ENCODE peak calls at places on chromosomes 2 and 18, in five cellular contexts. E is kidney epithelial cell, B is cardiac fibroblast, V is epithelial cell of esophagus, K is Calu3. Z is an unnamed sample.
A peak's percentile ranks its signal among the peaks of the same experiment; 100 is the strongest.

GRCh38 chr2:53497020-53497419 is 270.6 kb upstream of the CHAC2 start:
- DNase-seq in K (no peak), V (no peak), B (no peak), E (no peak), Z (no peak)

GRCh38 chr2:226687641-226688253 is 111.9 kb downstream of the IRS1 start:
- DNase-seq in E (no peak), K (no peak), B (peak; percentile 43), V (no peak), Z (no peak)

GRCh38 chr2:65039640-65040039 is 16.6 kb upstream of the CEP68 start:
- DNase-seq in E (no peak), B (no peak), K (no peak), V (no peak), Z (no peak)

GRCh38 chr2:159075726-159076125 is 107.3 kb downstream of the TANC1 start:
- DNase-seq in E (no peak), B (peak; percentile 66), V (no peak), K (no peak), Z (no peak)

GRCh38 chr2:6963727-6964126 is 46.5 kb downstream of the RNF144A start:
- DNase-seq in K (no peak), E (no peak), V (no peak), B (no peak), Z (no peak)

GRCh38 chr2:46559257-46559656 is 79.9 kb downstream of the TMEM247 start:
- DNase-seq in E (no peak), V (no peak), K (no peak), B (no peak), Z (no peak)

GRCh38 chr18:12637901-12638633 is 19.8 kb downstream of the SPIRE1 start:
- DNase-seq in E (no peak), B (peak; percentile 84), V (peak; percentile 79), K (no peak), Z (no peak)

GRCh38 chr2:176999331-176999730 is 213.3 kb upstream of the HNRNPA3 start:
- DNase-seq in B (peak; percentile 70), E (no peak), V (no peak), K (no peak), Z (no peak)

GRCh38 chr2:20633794-20634259 is 17.1 kb downstream of the HS1BP3 start:
- DNase-seq in V (no peak), B (no peak), K (peak; percentile 94), E (no peak), Z (no peak)

GRCh38 chr2:235106874-235107639 is 155.2 kb downstream of the SH3BP4 start:
- DNase-seq in B (peak; percentile 83), K (peak; percentile 68), V (peak; percentile 75), E (peak; percentile 25), Z (no peak)

GRCh38 chr18:77207540-77207939 is 42.1 kb upstream of the GALR1 start:
- DNase-seq in K (peak; percentile 87), E (no peak), V (peak; percentile 48), B (peak; percentile 82), Z (no peak)

GRCh38 chr2:47344890-47345583 is 57.9 kb upstream of the MSH2 start:
- DNase-seq in E (peak; percentile 91), K (peak; percentile 96), V (peak; percentile 55), B (peak; percentile 52), Z (no peak)

GRCh38 chr2:58923869-58924268 is 682.7 kb upstream of the FANCL start:
- DNase-seq in E (peak; percentile 19), K (no peak), B (peak; percentile 12), V (no peak), Z (no peak)

GRCh38 chr2:73728711-73729110 is 8.4 kb downstream of the TPRKB start:
- DNase-seq in E (no peak), B (no peak), V (no peak), K (no peak), Z (no peak)

GRCh38 chr2:215899111-215900074 is 114.0 kb downstream of the MREG start:
- DNase-seq in V (no peak), E (no peak), B (peak; percentile 38), K (no peak), Z (no peak)

GRCh38 chr2:105796791-105797190 is 52.1 kb downstream of the NCK2 start:
- DNase-seq in K (no peak), B (peak; percentile 44), E (no peak), V (peak; percentile 70), Z (no peak)

GRCh38 chr18:12701161-12701560 is 1.4 kb downstream of the CEP76 start:
- DNase-seq in E (no peak), V (no peak), K (no peak), B (no peak), Z (no peak)

GRCh38 chr2:70962885-70963878 is 15.2 kb upstream of the ANKRD53 start:
- DNase-seq in E (no peak), V (no peak), B (no peak), K (no peak), Z (no peak)

GRCh38 chr2:100309973-100310719 is 12.2 kb downstream of the LONRF2 start:
- DNase-seq in V (no peak), E (no peak), K (no peak), B (no peak), Z (no peak)

GRCh38 chr2:56338232-56338631 is 154.4 kb downstream of the CCDC85A start:
- DNase-seq in K (no peak), V (no peak), E (no peak), B (no peak), Z (no peak)

GRCh38 chr18:57961411-57961810 is 82.6 kb upstream of the NEDD4L start:
- DNase-seq in E (no peak), B (no peak), V (no peak), K (no peak), Z (no peak)

GRCh38 chr18:65567372-65567771 is 183.4 kb upstream of the CDH7 start:
- DNase-seq in E (no peak), V (peak; percentile 49), K (peak; percentile 19), B (peak; percentile 4), Z (no peak)

GRCh38 chr18:58605027-58606020 is 23.6 kb downstream of the ALPK2 start:
- DNase-seq in E (peak; percentile 93), V (peak; percentile 88), K (peak; percentile 71), B (peak; percentile 88), Z (no peak)

GRCh38 chr2:215356948-215357461 is 45.1 kb downstream of the ATIC start:
- DNase-seq in E (no peak), V (no peak), B (peak; percentile 77), K (no peak), Z (no peak)

GRCh38 chr18:71075147-71075546 is 786.3 kb downstream of the SOCS6 start:
- DNase-seq in V (no peak), E (no peak), K (no peak), B (no peak), Z (no peak)

GRCh38 chr2:113876503-113877387 is 13.1 kb upstream of the ACTR3 start:
- DNase-seq in E (peak; percentile 55), K (peak; percentile 95), B (no peak), V (peak; percentile 88), Z (no peak)

GRCh38 chr2:207770602-207771404 is 1.1 kb upstream of the FZD5 start:
- DNase-seq in V (no peak), B (no peak), K (no peak), E (no peak), Z (no peak)

GRCh38 chr2:28683100-28683706 is 68.4 kb upstream of the PPP1CB start:
- DNase-seq in V (peak; percentile 68), K (peak; percentile 41), B (peak; percentile 91), E (peak; percentile 63), Z (no peak)

GRCh38 chr2:180367831-180368230 is 360.7 kb upstream of the CWC22 start:
- DNase-seq in E (no peak), B (peak; percentile 87), V (peak; percentile 33), K (peak; percentile 43), Z (no peak)

GRCh38 chr2:191188550-191189093 is 37.8 kb upstream of the STAT4 start:
- DNase-seq in K (no peak), B (no peak), V (no peak), E (no peak), Z (no peak)

GRCh38 chr2:105248316-105249070 is 7.0 kb downstream of the GPR45 start:
- DNase-seq in V (no peak), B (peak; percentile 15), K (no peak), E (no peak), Z (no peak)

GRCh38 chr2:170930132-170931109 is 1.4 kb downstream of the GORASP2 start:
- DNase-seq in E (no peak), K (peak; percentile 35), V (peak; percentile 69), B (peak; percentile 53), Z (no peak)

GRCh38 chr18:48939368-48940097 is 11.2 kb downstream of the SMAD7 start:
- DNase-seq in E (no peak), V (no peak), K (peak; percentile 53), B (peak; percentile 49), Z (no peak)

GRCh38 chr2:111247491-111247890 is 126.8 kb downstream of the BCL2L11 start:
- DNase-seq in E (no peak), K (no peak), B (no peak), V (no peak), Z (no peak)

GRCh38 chr2:232073699-232074098 is 112.2 kb downstream of the DIS3L2 start:
- DNase-seq in K (no peak), B (no peak), E (no peak), V (no peak), Z (no peak)

GRCh38 chr18:37539236-37539635 is 26.4 kb downstream of the CELF4 start:
- DNase-seq in E (no peak), V (no peak), B (no peak), K (no peak), Z (no peak)

GRCh38 chr2:160408575-160409291 is 84.9 kb downstream of the RBMS1 start:
- DNase-seq in E (no peak), B (peak; percentile 38), K (no peak), V (no peak), Z (no peak)
- TF ChIP-seq CTCF in E (no peak), B (peak; percentile 13), K (no peak), V (peak; percentile 3), Z (no peak)

DNA sequence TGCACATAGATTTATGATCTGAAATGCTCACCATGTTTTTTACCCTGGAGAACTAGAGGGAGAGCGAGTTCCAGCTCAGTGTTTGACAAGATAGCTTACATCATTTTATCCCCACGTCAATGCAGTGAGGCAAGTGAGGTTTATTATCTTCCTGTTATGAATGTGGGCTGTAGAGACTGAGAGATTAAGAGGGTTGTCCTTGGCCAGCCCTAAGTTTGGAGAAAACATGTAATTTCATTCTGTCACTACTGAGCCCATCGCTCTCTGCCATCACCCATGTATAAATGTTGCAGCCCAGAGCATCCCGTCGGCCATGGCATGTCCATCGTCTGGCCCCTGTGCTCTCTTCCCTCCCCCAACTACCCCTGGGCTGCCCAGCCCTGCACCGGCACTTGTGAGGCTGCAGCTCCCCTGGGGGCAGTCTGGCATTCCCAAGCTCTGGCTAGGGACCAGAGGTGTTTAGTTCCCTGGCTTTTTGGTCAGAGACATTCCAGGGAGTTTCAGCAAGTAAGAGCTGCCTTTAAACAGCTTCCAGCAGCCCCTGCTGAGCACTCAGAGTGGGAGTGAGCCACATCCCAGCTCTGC is 136.7 kb downstream of the ANTXR1 start:
- DNase-seq in K (no peak), V (no peak), B (peak; percentile 62), E (no peak), Z (no peak)
- TF ChIP-seq CTCF in K (no peak), V (no peak), B (no peak), E (no peak), Z (no peak)

DNA sequence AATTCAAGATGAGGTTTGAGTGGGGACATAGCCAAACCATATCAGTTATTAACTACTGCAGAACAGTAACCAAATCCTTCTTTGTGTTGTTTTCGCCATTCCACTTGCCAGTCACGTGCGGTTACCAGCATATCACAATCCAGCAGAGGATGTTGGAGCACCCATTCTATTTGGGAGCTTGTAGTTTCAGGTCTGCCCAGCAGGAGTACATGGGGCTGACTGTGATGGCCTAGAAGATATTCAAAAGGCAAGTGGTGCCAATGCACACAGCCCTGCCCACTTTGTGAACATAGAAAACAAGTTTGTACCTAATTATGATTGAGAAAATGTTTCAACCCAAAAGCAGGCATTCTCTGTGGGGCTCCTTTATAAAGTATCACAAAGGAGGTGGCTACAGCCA is 57.0 kb downstream of the ZNF519 start:
- DNase-seq in K (no peak), E (no peak), V (no peak), B (no peak), Z (no peak)
- TF ChIP-seq CTCF in K (no peak), E (no peak), V (peak; percentile 10), B (no peak), Z (no peak)

GRCh38 chr2:166563894-166564293 is 69.8 kb upstream of the SCN7A start:
- DNase-seq in B (peak; percentile 10), E (no peak), K (no peak), V (peak; percentile 36), Z (no peak)
- TF ChIP-seq CTCF in B (no peak), E (no peak), K (no peak), V (no peak), Z (no peak)

Z was measured in CD14-positive monocyte.